ENCODE peak calls at places on chromosomes 6 and 20, in five cellular contexts. R, O, L, N and E are unnamed samples. For H3K4me1, H3K9me3 and H3K79me2, the result is how much of the 10 kb centered on the place peaks cover.

GRCh38 chr6:16524380-16524707 is 236.9 kb downstream of the ATXN1 start:
- DNase-seq in R (no peak), O (peak), L (peak), N (no peak), E (no peak)

GRCh38 chr6:87742106-87742505 is 40.1 kb upstream of the AKIRIN2 start:
- DNase-seq in R (no peak), O (no peak), L (no peak), N (peak), E (no peak)

GRCh38 chr20:3167738-3168078 is 5.6 kb downstream of the LZTS3 start:
- DNase-seq in R (no peak), O (no peak), L (no peak), N (no peak), E (no peak)

GRCh38 chr6:37306624-37307222 is 47.1 kb upstream of the RNF8 start:
- DNase-seq in R (no peak), O (no peak), L (no peak), N (no peak), E (no peak)

GRCh38 chr6:5996701-5997419 is 9.9 kb downstream of the NRN1 start:
- DNase-seq in R (peak), O (no peak), L (peak), N (no peak), E (peak)

GRCh38 chr20:7971536-7972285 is 31.5 kb upstream of the HAO1 start:
- DNase-seq in R (no peak), O (peak), L (peak), N (no peak), E (no peak)

GRCh38 chr20:37994512-37994911 is 38.7 kb downstream of the TTI1 start:
- DNase-seq in R (no peak), O (peak), L (peak), N (no peak), E (no peak)

GRCh38 chr20:54479138-54479906 is 3.9 kb downstream of the DOK5 start:
- DNase-seq in R (peak), O (peak), L (peak), N (no peak), E (no peak)

GRCh38 chr6:146950351-146950835 is 253.8 kb upstream of the STXBP5 start:
- DNase-seq in R (no peak), O (no peak), L (no peak), N (no peak), E (no peak)

GRCh38 chr6:36917541-36918193 is 31.9 kb downstream of the C6orf89 start:
- DNase-seq in R (no peak), O (peak), L (peak), N (no peak), E (no peak)

GRCh38 chr6:25717856-25718740 is 36.4 kb upstream of the SLC17A4 start:
- DNase-seq in R (peak), O (peak), L (peak), N (peak), E (peak)

GRCh38 chr6:15143540-15143939 is 102.3 kb upstream of the JARID2 start:
- DNase-seq in R (no peak), O (no peak), L (no peak), N (no peak), E (no peak)

DNA sequence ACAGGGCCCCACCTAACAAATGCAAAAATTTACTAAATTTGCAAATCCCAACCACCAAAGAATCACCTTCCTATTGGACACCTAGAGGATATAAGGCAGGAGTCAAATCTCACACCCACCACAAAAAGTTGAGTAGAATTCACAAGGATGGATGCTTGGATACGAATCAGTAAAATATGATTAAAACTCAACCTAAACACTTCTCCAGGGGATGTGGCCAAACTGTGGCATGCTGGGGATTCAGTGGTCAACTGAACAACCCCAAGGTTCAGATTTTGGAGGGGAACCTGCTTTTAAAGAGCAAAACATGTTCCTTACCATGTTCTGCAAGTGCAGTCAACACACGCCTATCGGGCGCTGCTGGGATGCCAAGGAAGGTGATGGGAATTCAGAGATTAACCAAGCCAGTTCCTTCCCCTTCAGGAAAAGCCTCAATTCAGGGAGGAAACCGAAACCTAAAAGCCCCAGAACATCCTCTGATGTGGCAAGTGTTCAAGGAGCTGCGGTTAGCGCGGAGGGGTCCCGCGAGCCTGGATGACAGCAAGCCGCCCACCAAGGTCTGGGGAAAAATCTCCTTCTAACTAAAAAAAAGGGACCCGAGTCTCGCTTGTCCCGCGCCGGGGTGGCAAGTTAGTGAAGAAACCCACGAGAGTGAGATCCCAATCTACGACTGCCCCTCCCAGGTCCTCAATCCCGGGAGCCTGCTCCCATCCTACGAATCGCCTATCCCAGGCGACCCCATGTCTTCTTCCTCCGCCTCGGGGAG is 893 bp downstream of the SAMHD1 start:
- DNase-seq in R (peak), O (no peak), L (peak), N (peak), E (peak)
- H3K4me1 ChIP-seq in R (under half), O (under half), L (under half), N (under half), E (under half)

GRCh38 chr20:56155625-56156024 is 92.9 kb upstream of the MC3R start:
- DNase-seq in R (no peak), O (no peak), L (no peak), N (no peak), E (no peak)
- H3K9me3 ChIP-seq in R (under half), O (under half), L (under half), N (under half), E (under half)

GRCh38 chr6:53999088-53999755 is 112.0 kb upstream of the MLIP start:
- DNase-seq in R (no peak), O (no peak), L (no peak), N (no peak), E (no peak)
- H3K79me2 ChIP-seq in R (under half), O (under half), L (under half), N (under half), E (under half)

DNA sequence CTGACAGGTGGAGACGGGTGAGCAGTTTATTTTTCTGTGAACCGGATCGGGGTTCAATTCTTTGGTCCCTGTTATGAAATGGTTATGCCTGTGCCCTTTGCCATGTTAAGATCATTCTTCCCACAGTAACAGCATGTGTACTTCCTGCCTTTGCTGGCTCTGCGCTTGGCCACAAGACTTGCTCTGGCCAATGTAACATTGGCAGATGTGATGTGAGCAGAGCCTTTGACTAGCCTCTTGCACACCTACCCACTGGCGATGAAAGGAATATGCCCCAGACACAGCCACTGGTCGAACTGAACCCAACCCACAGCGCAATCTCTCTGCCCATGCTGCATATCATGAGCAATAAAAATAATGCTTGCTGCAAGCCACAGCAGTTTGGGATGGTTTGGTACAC is 31.9 kb downstream of the JAG1 start:
- DNase-seq in R (no peak), O (no peak), L (no peak), N (no peak), E (no peak)
- H3K4me1 ChIP-seq in R (under half), O (under half), L (under half), N (under half), E (under half)

DNA sequence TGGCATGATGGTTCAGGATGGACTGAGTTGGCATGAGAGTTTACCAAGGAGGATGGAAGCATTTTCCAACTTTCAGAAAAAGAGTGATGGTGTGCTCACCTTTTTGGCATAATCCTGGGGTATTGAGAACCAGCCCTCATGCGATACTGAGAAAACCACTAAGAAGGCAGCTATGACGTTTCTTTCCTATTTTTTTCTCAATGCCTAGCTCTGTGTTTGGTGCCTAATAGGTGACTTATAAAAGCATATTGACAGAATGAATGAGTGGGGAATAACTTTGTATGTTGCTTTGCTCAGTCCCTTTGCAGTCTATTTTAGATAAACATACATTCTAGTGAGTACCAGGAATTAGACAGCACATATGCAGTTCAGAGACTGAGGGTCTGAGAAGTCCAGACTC is 816.3 kb downstream of the DHX35 start:
- DNase-seq in R (no peak), O (no peak), L (no peak), N (no peak), E (no peak)
- H3K9me3 ChIP-seq in R (under half), O (under half), L (under half), N (under half), E (under half)